ENCODE peak calls at places on chromosomes 13 and 19, in seven cellular contexts. Y, F, C, K, J, W and I are unnamed samples.
A peak's percentile ranks its signal among the peaks of the same experiment; 100 is the strongest.

GRCh38 chr13:40059540-40060232 is 404.2 kb downstream of the COG6 start:
- DNase-seq in F (no peak), J (no peak), K (no peak), Y (no peak), W (no peak), C (no peak), I (peak; percentile 79)

GRCh38 chr13:22061371-22061805 is 390.5 kb downstream of the FGF9 start:
- DNase-seq in F (peak; percentile 32), K (no peak), W (peak; percentile 13), Y (no peak), C (no peak), J (no peak), I (no peak)

GRCh38 chr13:93724187-93724586 is 497.6 kb downstream of the GPC6 start:
- DNase-seq in F (no peak), W (no peak), C (no peak), K (no peak), Y (no peak), J (no peak), I (no peak)

GRCh38 chr13:49240017-49240416 is 7.7 kb upstream of the CDADC1 start:
- DNase-seq in F (peak; percentile 33), W (no peak), Y (peak; percentile 42), C (no peak), K (no peak), J (peak; percentile 5), I (no peak)

GRCh38 chr13:32426981-32427851 is 714 bp downstream of the N4BP2L1 start:
- DNase-seq in J (no peak), C (peak; percentile 10), F (peak; percentile 58), Y (peak; percentile 59), W (peak; percentile 26), K (peak; percentile 71), I (no peak)

GRCh38 chr19:32265991-32266390 is 79.4 kb upstream of the ZNF507 start:
- DNase-seq in W (no peak), K (no peak), C (no peak), J (no peak), F (no peak), Y (no peak), I (no peak)

GRCh38 chr13:112818040-112818697 is 128.3 kb downstream of the ATP11A start:
- DNase-seq in J (no peak), Y (no peak), C (no peak), K (no peak), W (no peak), F (no peak), I (no peak)

GRCh38 chr19:38989066-38989605 is 13.6 kb upstream of the FBXO17 start:
- DNase-seq in F (no peak), K (peak; percentile 46), C (no peak), Y (peak; percentile 77), W (no peak), J (no peak), I (no peak)

GRCh38 chr13:75725784-75726183 is 89.7 kb downstream of the LMO7 start:
- DNase-seq in K (no peak), C (no peak), W (no peak), Y (peak; percentile 36), F (peak; percentile 22), J (no peak), I (no peak)

GRCh38 chr13:42155251-42155650 is 106.8 kb downstream of the DGKH start:
- DNase-seq in C (no peak), W (no peak), K (no peak), J (no peak), Y (no peak), F (no peak), I (no peak)

GRCh38 chr13:27425151-27425917 is 915 bp downstream of the GTF3A start:
- DNase-seq in W (no peak), K (no peak), J (no peak), C (no peak), F (peak; percentile 18), Y (peak; percentile 41), I (no peak)

GRCh38 chr13:114077121-114077937 is 55.1 kb downstream of the RASA3 start:
- DNase-seq in C (no peak), K (no peak), Y (no peak), F (no peak), J (no peak), W (no peak), I (no peak)

GRCh38 chr19:38223617-38224013 is 407 bp downstream of the DPF1 start:
- DNase-seq in F (no peak), W (no peak), Y (no peak), C (no peak), K (no peak), J (no peak), I (no peak)

GRCh38 chr19:18496167-18496979 is 25.5 kb downstream of the ELL start:
- DNase-seq in Y (no peak), W (peak; percentile 34), F (no peak), K (no peak), C (peak; percentile 41), J (no peak), I (no peak)

GRCh38 chr13:100668408-100668807 is 6.2 kb downstream of the TMTC4 start:
- DNase-seq in Y (peak; percentile 85), K (no peak), C (no peak), F (no peak), J (peak; percentile 82), W (no peak), I (no peak)

GRCh38 chr13:52348081-52348480 is 57.9 kb downstream of the THSD1 start:
- DNase-seq in C (no peak), Y (peak; percentile 94), W (no peak), J (peak; percentile 80), F (no peak), K (no peak), I (no peak)

GRCh38 chr13:102317593-102317992 is 84.3 kb downstream of the FGF14 start:
- DNase-seq in J (no peak), C (no peak), F (no peak), W (no peak), K (no peak), Y (peak; percentile 18), I (no peak)

GRCh38 chr13:50691176-50691681 is 152.3 kb downstream of the DLEU7 start:
- DNase-seq in J (no peak), W (no peak), F (peak; percentile 14), Y (peak; percentile 14), K (no peak), C (peak; percentile 17), I (no peak)

GRCh38 chr19:48819366-48819816 is 8.6 kb upstream of the BCAT2 start:
- DNase-seq in W (no peak), J (no peak), F (no peak), C (peak; percentile 34), Y (peak; percentile 67), K (no peak), I (no peak)